ENCODE peak calls at places on chromosomes 13 and 19, in four cellular contexts. C is Panc1, T is lower leg skin, Q is aorta. G is an unnamed sample.

GRCh38 chr13:34156841-34157365 is 339.0 kb downstream of the RFC3 start:
- DNase-seq in T (peak), C (peak), Q (peak), G (no peak)

GRCh38 chr13:22000191-22000590 is 329.3 kb downstream of the FGF9 start:
- DNase-seq in C (no peak), T (no peak), Q (no peak), G (no peak)

GRCh38 chr19:35030257-35031071 is at the start of gene SCN1B:
- DNase-seq in T (no peak), Q (peak), C (no peak), G (peak)

GRCh38 chr19:33397536-33398360 is 24.2 kb downstream of the CEBPG start:
- DNase-seq in Q (peak), C (no peak), T (no peak), G (peak)

GRCh38 chr13:20945952-20946383 is 43.4 kb upstream of the XPO4 start:
- DNase-seq in C (no peak), T (peak), Q (no peak), G (peak)

GRCh38 chr19:47107201-47107952 is 6.2 kb downstream of the ZC3H4 start:
- DNase-seq in C (no peak), T (no peak), Q (no peak), G (no peak)

GRCh38 chr19:13978306-13978705 is 26.0 kb downstream of the DCAF15 start:
- DNase-seq in C (no peak), T (peak), Q (peak), G (peak)

GRCh38 chr13:56988543-56988942 is 152.2 kb upstream of the PRR20A start:
- DNase-seq in C (no peak), Q (no peak), T (no peak), G (no peak)

GRCh38 chr19:6424190-6424938 is at the start of gene KHSRP:
- DNase-seq in Q (peak), T (no peak), C (no peak), G (peak)

GRCh38 chr19:12884627-12884925 is 2.4 kb downstream of the KLF1 start:
- DNase-seq in C (no peak), T (no peak), Q (no peak), G (no peak)

GRCh38 chr13:98653471-98653985 is 76.6 kb upstream of the STK24 start:
- DNase-seq in C (peak), Q (peak), T (peak), G (peak)

GRCh38 chr13:41985788-41986508 is 25.0 kb upstream of the VWA8 start:
- DNase-seq in T (no peak), Q (no peak), C (no peak), G (no peak)

GRCh38 chr13:99505814-99506269 is 4.6 kb downstream of the TM9SF2 start:
- DNase-seq in T (no peak), C (no peak), Q (no peak), G (no peak)